ENCODE peak calls at places on chromosomes 12 and 14, in seven cellular contexts. L is tibial artery, V is Calu3, P is GM23338, O is sigmoid colon, Q is neural progenitor cell, U is endothelial cell of umbilical vein. I is an unnamed sample.

GRCh38 chr12:25186038-25186787 is 8.7 kb downstream of the DNAI7 start:
- DNase-seq in L (no peak), U (no peak), Q (no peak), V (no peak), P (no peak), O (no peak), I (no peak)

GRCh38 chr12:123519151-123520001 is 14.1 kb downstream of the RILPL1 start:
- DNase-seq in O (no peak), U (peak; percentile 52), P (peak; percentile 38), V (peak; percentile 54), L (peak; percentile 77), Q (no peak), I (no peak)

GRCh38 chr14:26870722-26871121 is 272.9 kb upstream of the NOVA1 start:
- DNase-seq in V (no peak), P (no peak), Q (no peak), L (no peak), U (no peak), O (no peak), I (no peak)

GRCh38 chr12:98211914-98212695 is 303.3 kb upstream of the TMPO start:
- DNase-seq in Q (no peak), O (no peak), V (no peak), L (no peak), U (peak; percentile 35), P (no peak), I (no peak)

GRCh38 chr14:54253195-54253947 is 143.4 kb upstream of the CDKN3 start:
- DNase-seq in V (peak; percentile 14), L (no peak), P (no peak), O (no peak), U (peak; percentile 61), Q (no peak), I (peak; percentile 14)

GRCh38 chr12:108241961-108242360 is 97.2 kb downstream of the CMKLR1 start:
- DNase-seq in P (no peak), Q (no peak), V (no peak), L (no peak), U (no peak), O (no peak), I (no peak)

GRCh38 chr14:91299483-91300115 is 55.1 kb upstream of the GPR68 start:
- DNase-seq in V (no peak), O (no peak), U (no peak), L (no peak), Q (no peak), P (no peak), I (no peak)

GRCh38 chr12:109192358-109192757 is 76.0 kb downstream of the ACACB start:
- DNase-seq in Q (no peak), V (peak; percentile 7), U (no peak), L (no peak), P (no peak), O (no peak), I (no peak)

GRCh38 chr14:94115068-94115591 is 4.6 kb downstream of the IFI27 start:
- DNase-seq in Q (no peak), L (peak; percentile 35), P (no peak), O (peak; percentile 43), V (no peak), U (peak; percentile 32), I (no peak)

GRCh38 chr12:113250045-113250444 is 28.8 kb downstream of the TPCN1 start:
- DNase-seq in Q (no peak), U (no peak), P (no peak), O (no peak), V (no peak), L (no peak), I (no peak)

GRCh38 chr12:91074068-91074819 is 16.4 kb upstream of the KERA start:
- DNase-seq in P (no peak), O (no peak), U (no peak), Q (no peak), V (no peak), L (no peak), I (no peak)

GRCh38 chr12:3366451-3367155 is 124.4 kb upstream of the PRMT8 start:
- DNase-seq in O (no peak), Q (no peak), L (no peak), V (no peak), P (peak; percentile 53), U (no peak), I (no peak)

GRCh38 chr12:3367750-3368444 is 123.1 kb upstream of the PRMT8 start:
- DNase-seq in O (no peak), P (no peak), U (no peak), V (no peak), Q (no peak), L (peak; percentile 48), I (no peak)

GRCh38 chr12:3365416-3366385 is 125.3 kb upstream of the PRMT8 start:
- DNase-seq in O (no peak), Q (peak; percentile 80), P (peak; percentile 74), V (no peak), L (no peak), U (no peak), I (no peak)

GRCh38 chr12:3371018-3371417 is 120.0 kb upstream of the PRMT8 start:
- DNase-seq in V (no peak), U (no peak), P (no peak), O (no peak), L (no peak), Q (no peak), I (no peak)
- TF ChIP-seq CTCF in V (no peak), U (no peak), P (no peak), O (no peak), L (no peak), Q (no peak), I (no peak)

GRCh38 chr12:26340649-26341048 is 145.3 kb downstream of the SSPN start:
- DNase-seq in U (no peak), L (no peak), V (no peak), P (no peak), O (no peak), Q (no peak), I (no peak)

GRCh38 chr12:26341481-26341880 is 146.1 kb downstream of the SSPN start:
- DNase-seq in V (no peak), U (no peak), L (no peak), Q (peak; percentile 16), P (no peak), O (no peak), I (no peak)

GRCh38 chr12:26338574-26339572 is 143.5 kb downstream of the SSPN start:
- DNase-seq in V (no peak), U (peak; percentile 21), P (no peak), O (no peak), Q (no peak), L (no peak), I (no peak)

GRCh38 chr12:26334621-26335124 is 139.3 kb downstream of the SSPN start:
- DNase-seq in Q (no peak), O (no peak), U (no peak), V (no peak), P (no peak), L (peak; percentile 69), I (no peak)

GRCh38 chr12:26339976-26340375 is 144.6 kb downstream of the SSPN start:
- DNase-seq in U (no peak), P (no peak), O (no peak), L (no peak), Q (no peak), V (no peak), I (no peak)
- TF ChIP-seq CTCF in U (no peak), P (no peak), O (no peak), L (no peak), Q (no peak), V (no peak), I (no peak)

DNA sequence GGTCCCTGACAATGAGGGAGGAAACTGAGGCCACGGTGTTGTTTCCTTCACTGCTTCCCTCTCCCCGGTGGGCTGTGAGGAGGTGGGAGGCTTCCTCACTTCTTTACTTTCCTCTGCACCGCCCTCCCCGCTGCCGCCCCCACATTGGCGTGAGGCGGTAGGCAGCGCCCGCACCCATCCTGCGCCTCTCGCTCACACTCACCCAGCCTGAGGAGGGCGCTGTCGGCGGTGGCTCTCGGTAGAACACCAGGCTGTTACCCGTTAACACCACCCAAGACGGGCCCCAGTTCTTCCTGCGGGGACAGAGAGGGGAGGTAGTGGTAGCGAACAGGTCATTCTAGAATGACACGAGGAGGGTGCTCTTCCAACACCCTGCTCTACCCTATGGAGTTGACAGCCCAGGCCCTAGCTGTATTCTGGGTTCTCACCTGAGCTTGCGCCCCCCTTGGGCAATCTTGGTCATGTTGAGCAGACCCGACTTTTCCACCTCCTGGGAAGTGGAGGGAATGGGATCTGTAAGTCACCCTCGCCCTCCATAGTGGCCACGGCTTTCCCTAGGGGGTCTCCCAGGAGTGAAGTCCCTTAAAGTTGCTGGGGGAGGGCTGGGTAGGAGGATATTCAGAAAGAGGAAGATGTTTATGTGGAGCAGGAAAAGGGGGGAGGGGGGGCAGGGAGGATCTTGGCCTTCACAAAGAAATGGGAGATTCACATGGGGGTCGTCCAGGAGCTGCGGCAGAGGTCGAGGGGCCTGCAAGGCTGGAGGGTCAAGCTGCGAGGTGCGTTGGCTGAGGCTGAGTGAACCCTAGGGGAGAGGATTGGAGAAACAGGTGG is 3.3 kb downstream of the ARHGAP9 start:
- DNase-seq in P (peak; percentile 79), O (no peak), L (no peak), V (no peak), Q (no peak), U (no peak), I (peak; percentile 82)
- TF ChIP-seq CTCF in P (peak; percentile 89), O (no peak), L (no peak), V (no peak), Q (peak; percentile 44), U (peak; percentile 27), I (peak; percentile 68)

GRCh38 chr14:104967414-104968152 is 10.6 kb downstream of the AHNAK2 start:
- DNase-seq in U (peak; percentile 87), Q (peak; percentile 69), L (peak; percentile 94), V (peak; percentile 64), P (peak; percentile 65), O (peak; percentile 86), I (no peak)

GRCh38 chr14:104964546-104964945 is 13.6 kb downstream of the AHNAK2 start:
- DNase-seq in U (no peak), O (no peak), L (peak; percentile 23), P (no peak), Q (no peak), V (no peak), I (no peak)

GRCh38 chr14:104966261-104967143 is 11.7 kb downstream of the AHNAK2 start:
- DNase-seq in P (no peak), U (no peak), O (no peak), L (peak; percentile 69), Q (no peak), V (no peak), I (no peak)

GRCh38 chr14:104967144-104967413 is 11.1 kb downstream of the AHNAK2 start:
- DNase-seq in P (no peak), U (no peak), O (no peak), Q (no peak), V (no peak), L (no peak), I (no peak)

DNA sequence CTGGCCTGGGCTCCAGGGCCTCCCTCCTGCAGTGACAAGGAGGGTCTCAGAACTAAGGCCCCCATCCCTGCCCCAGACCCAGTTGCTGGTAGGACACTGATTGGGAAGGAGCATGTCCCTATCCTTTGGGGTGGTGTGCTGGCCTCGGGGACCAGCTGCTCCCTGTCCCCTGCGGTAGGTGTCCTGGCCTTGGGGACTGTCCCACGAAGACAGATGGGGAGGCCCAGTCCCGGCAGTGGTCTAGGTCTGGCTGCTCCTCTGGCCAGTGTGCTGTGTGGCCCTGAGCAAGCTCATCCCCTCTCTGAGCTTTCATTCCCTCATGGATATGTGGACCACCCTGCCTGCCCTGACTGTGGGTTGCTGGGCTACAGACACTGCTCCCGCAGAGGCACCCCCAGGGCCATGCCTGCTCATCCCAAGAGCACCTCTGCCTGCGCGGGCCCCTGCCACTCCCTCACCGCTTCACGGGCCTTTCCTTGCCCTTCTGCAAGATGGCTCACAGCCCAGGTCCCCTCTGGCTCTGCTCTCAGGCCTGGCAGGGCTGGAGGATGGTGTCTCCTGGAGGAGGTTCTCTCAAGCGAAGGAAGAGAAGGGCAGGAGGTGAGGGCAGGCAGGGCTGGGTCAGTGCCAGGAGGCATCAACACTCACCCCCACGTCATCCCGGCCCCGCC is 12.5 kb downstream of the AHNAK2 start:
- DNase-seq in L (peak; percentile 70), O (no peak), P (no peak), Q (no peak), U (no peak), V (no peak), I (no peak)
- TF ChIP-seq CTCF in L (no peak), O (no peak), P (no peak), Q (no peak), U (no peak), V (no peak), I (no peak)

I was measured in GM20000.